ENCODE peak calls at places on chromosomes 13 and 19, in four cellular contexts. S is IMR-90, L is spleen, Q is PC-9. M is an unnamed sample.

GRCh38 chr13:66348745-66349720 is 881.1 kb downstream of the PCDH9 start:
- DNase-seq in S (no peak), Q (no peak), L (no peak), M (no peak)

GRCh38 chr19:47447470-47448359 is 24.0 kb downstream of the SLC8A2 start:
- DNase-seq in S (peak), Q (peak), L (no peak), M (peak)

GRCh38 chr19:7868326-7868670 is 5.9 kb downstream of the PRR36 start:
- DNase-seq in Q (no peak), S (no peak), L (no peak), M (peak)

GRCh38 chr13:94726425-94726824 is 14.1 kb upstream of the SOX21 start:
- DNase-seq in Q (no peak), L (no peak), S (no peak), M (no peak)

GRCh38 chr13:67120872-67121531 is 109.1 kb downstream of the PCDH9 start:
- DNase-seq in Q (no peak), S (peak), L (no peak), M (peak)

GRCh38 chr13:83009987-83010386 is 872.3 kb downstream of the SLITRK1 start:
- DNase-seq in Q (no peak), L (no peak), S (no peak), M (no peak)

GRCh38 chr13:100454876-100455275 is 133.7 kb downstream of the GGACT start:
- DNase-seq in S (peak), Q (peak), L (no peak), M (no peak)

GRCh38 chr13:48333976-48334375 is 30.4 kb downstream of the RB1 start:
- DNase-seq in S (peak), Q (no peak), L (no peak), M (no peak)

GRCh38 chr13:113663934-113664333 is 3.1 kb upstream of the GRK1 start:
- DNase-seq in Q (no peak), L (peak), S (no peak), M (no peak)

GRCh38 chr19:32599736-32600157 is 18.8 kb downstream of the PDCD5 start:
- DNase-seq in Q (peak), S (peak), L (no peak), M (peak)

GRCh38 chr19:4557186-4557970 is 2.1 kb downstream of the SEMA6B start:
- DNase-seq in S (no peak), L (peak), Q (peak), M (no peak)

GRCh38 chr19:7773841-7774240 is 10.8 kb downstream of the CLEC4M start:
- DNase-seq in S (no peak), Q (no peak), L (no peak), M (no peak)

GRCh38 chr19:5142725-5143097 is 173.8 kb downstream of the KDM4B start:
- DNase-seq in Q (no peak), S (no peak), L (peak), M (no peak)

GRCh38 chr13:92510416-92510815 is 716.2 kb upstream of the GPC6 start:
- DNase-seq in S (peak), L (no peak), Q (no peak), M (no peak)

GRCh38 chr19:11821474-11821873 is 7.4 kb downstream of the ZNF440 start:
- DNase-seq in L (no peak), Q (no peak), S (peak), M (no peak)

GRCh38 chr19:28705008-28705407 is 507.9 kb downstream of the UQCRFS1 start:
- DNase-seq in S (peak), Q (no peak), L (no peak), M (peak)

GRCh38 chr13:80577951-80578670 is 237.2 kb upstream of the SPRY2 start:
- DNase-seq in Q (no peak), S (no peak), L (no peak), M (peak)

GRCh38 chr13:50910483-50910805 is 853 bp downstream of the RNASEH2B start:
- DNase-seq in Q (peak), L (no peak), S (peak), M (peak)

GRCh38 chr13:90776349-90776748 is 571.1 kb upstream of the MIR17HG start:
- DNase-seq in S (no peak), L (no peak), Q (no peak), M (no peak)

GRCh38 chr13:111241006-111241755 is 79.3 kb upstream of the TEX29 start:
- DNase-seq in L (no peak), Q (no peak), S (no peak), M (no peak)

GRCh38 chr13:50390503-50391248 is 375.4 kb downstream of the KCNRG start:
- DNase-seq in L (no peak), S (no peak), Q (no peak), M (no peak)

GRCh38 chr13:31131470-31131961 is 30.2 kb downstream of the HSPH1 start:
- DNase-seq in Q (no peak), S (no peak), L (no peak), M (no peak)

GRCh38 chr19:7542556-7543348 is 7.2 kb downstream of the PNPLA6 start:
- DNase-seq in L (no peak), S (no peak), Q (no peak), M (no peak)

GRCh38 chr13:82747331-82747730 is 1134.9 kb downstream of the SLITRK1 start:
- DNase-seq in L (no peak), Q (no peak), S (no peak), M (no peak)

DNA sequence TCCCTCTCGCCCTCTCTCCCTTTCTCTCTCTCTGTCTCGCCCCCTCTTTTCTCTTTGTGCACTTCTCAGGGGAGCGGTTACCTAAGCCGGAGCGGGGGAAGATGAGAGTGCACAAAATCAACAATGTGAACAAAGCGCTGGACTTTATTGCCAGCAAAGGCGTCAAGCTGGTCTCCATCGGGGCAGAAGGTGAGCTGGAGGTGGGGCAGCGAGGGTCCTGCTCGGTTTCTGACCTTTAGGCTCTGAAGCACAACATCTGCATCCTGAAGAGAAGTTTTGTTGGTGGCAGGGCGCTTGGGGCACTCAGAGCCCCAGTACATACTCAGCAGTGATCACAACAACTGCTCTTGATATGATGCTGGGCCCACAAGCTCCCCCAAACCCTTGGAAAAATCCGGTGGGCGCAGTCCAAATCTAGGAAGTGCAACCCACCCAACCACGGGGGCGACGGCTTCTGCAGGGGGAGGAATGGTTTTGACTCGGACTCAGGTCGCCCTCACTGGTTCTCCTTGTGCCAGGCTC is 43.3 kb downstream of the CAPN12 start:
- DNase-seq in S (no peak), Q (no peak), L (no peak), M (no peak)
- H3K27ac ChIP-seq in S (peak), Q (no peak), L (peak), M (peak)

GRCh38 chr13:42078113-42078769 is 29.8 kb downstream of the DGKH start:
- DNase-seq in L (no peak), Q (no peak), S (no peak), M (no peak)
- TF ChIP-seq CTCF in L (no peak), Q (no peak), S (no peak), M (no peak)

GRCh38 chr19:953501-954271 is 27.9 kb downstream of the ARID3A start:
- DNase-seq in L (no peak), Q (no peak), S (no peak), M (no peak)
- H3K27ac ChIP-seq in L (peak), Q (no peak), S (peak), M (peak)

GRCh38 chr19:17605761-17606745 is 50.6 kb downstream of the COLGALT1 start:
- DNase-seq in Q (peak), S (peak), L (peak), M (peak)
- TF ChIP-seq CTCF in Q (peak), S (peak), L (peak), M (peak)